ENCODE peak calls at places on chromosomes 7 and 10, in eight cellular contexts. X is epithelial cell of esophagus, O is fibroblast of lung, C is adrenal gland, F is left ventricle myocardium inferior, N is spleen, U is brain microvascular endothelial cell, V is HCT116. B is an unnamed sample.

GRCh38 chr10:30041394-30042105 is 17.8 kb downstream of the JCAD start:
- DNase-seq in X (no peak), O (no peak), C (no peak), F (no peak), N (no peak), U (no peak), V (no peak), B (no peak)

GRCh38 chr10:785539-786214 is 96.2 kb upstream of the DIP2C start:
- DNase-seq in X (no peak), O (no peak), C (peak), F (no peak), N (no peak), U (no peak), V (no peak), B (no peak)

GRCh38 chr7:29780346-29780745 is 26.0 kb upstream of the WIPF3 start:
- DNase-seq in X (no peak), O (no peak), C (no peak), F (no peak), N (no peak), U (no peak), V (no peak), B (no peak)

GRCh38 chr10:7306147-7306546 is 104.7 kb downstream of the SFMBT2 start:
- DNase-seq in X (no peak), O (no peak), C (no peak), F (no peak), N (no peak), U (no peak), V (no peak), B (no peak)

GRCh38 chr10:122040786-122041185 is 51.8 kb downstream of the TACC2 start:
- DNase-seq in X (no peak), O (no peak), C (no peak), F (no peak), N (peak), U (no peak), V (no peak), B (no peak)

GRCh38 chr10:99782447-99783286 is at the start of gene ABCC2:
- DNase-seq in X (peak), O (no peak), C (no peak), F (no peak), N (no peak), U (no peak), V (no peak), B (no peak)

GRCh38 chr7:66727058-66727457 is 13.5 kb upstream of the RABGEF1 start:
- DNase-seq in X (peak), O (no peak), C (no peak), F (no peak), N (no peak), U (no peak), V (no peak), B (no peak)

GRCh38 chr7:83413425-83413824 is 235.5 kb downstream of the SEMA3E start:
- DNase-seq in X (peak), O (peak), C (no peak), F (no peak), N (no peak), U (no peak), V (no peak), B (no peak)

GRCh38 chr10:29083096-29083495 is 205.8 kb upstream of the LYZL1 start:
- DNase-seq in X (no peak), O (no peak), C (no peak), F (no peak), N (no peak), U (no peak), V (no peak), B (no peak)

GRCh38 chr10:44673245-44673999 is 237.7 kb upstream of the TMEM72 start:
- DNase-seq in X (no peak), O (no peak), C (no peak), F (no peak), N (no peak), U (no peak), V (no peak), B (no peak)

GRCh38 chr10:50991496-50992355 is 82.6 kb upstream of the PRKG1 start:
- DNase-seq in X (no peak), O (peak), C (peak), F (peak), N (peak), U (peak), V (no peak), B (no peak)

GRCh38 chr7:8425223-8425622 is 8.2 kb upstream of the NXPH1 start:
- DNase-seq in X (no peak), O (no peak), C (no peak), F (no peak), N (no peak), U (no peak), V (no peak), B (no peak)

GRCh38 chr7:109844362-109844761 is 1246.6 kb upstream of the LRRN3 start:
- DNase-seq in X (peak), O (peak), C (no peak), F (no peak), N (no peak), U (peak), V (peak), B (no peak)

GRCh38 chr7:32846630-32847225 is 44.8 kb downstream of the KBTBD2 start:
- DNase-seq in X (peak), O (peak), C (peak), F (peak), N (peak), U (peak), V (peak), B (peak)

GRCh38 chr10:62817763-62818425 is 1.7 kb upstream of the EGR2 start:
- DNase-seq in X (peak), O (peak), C (peak), F (peak), N (peak), U (peak), V (peak), B (no peak)

GRCh38 chr7:114084381-114085312 is 165.8 kb upstream of the PPP1R3A start:
- DNase-seq in X (peak), O (peak), C (peak), F (peak), N (peak), U (no peak), V (no peak), B (no peak)

GRCh38 chr10:80416401-80417098 is 8.2 kb downstream of the PRXL2A start:
- DNase-seq in X (no peak), O (peak), C (peak), F (peak), N (no peak), U (peak), V (no peak), B (no peak)

GRCh38 chr10:118332948-118333710 is 9.0 kb downstream of the FAM204A start:
- DNase-seq in X (peak), O (no peak), C (no peak), F (no peak), N (no peak), U (no peak), V (no peak), B (no peak)
- H3K4me3 ChIP-seq in X (no peak), O (no peak), C (no peak), F (no peak), N (no peak), U (no peak), V (no peak), B (no peak)

GRCh38 chr10:21261705-21262285 is 263.7 kb downstream of the SKIDA1 start:
- DNase-seq in X (no peak), O (peak), C (no peak), F (no peak), N (peak), U (no peak), V (no peak), B (no peak)

GRCh38 chr10:21264271-21264670 is 261.2 kb downstream of the SKIDA1 start:
- DNase-seq in X (peak), O (peak), C (no peak), F (no peak), N (peak), U (no peak), V (no peak), B (no peak)

GRCh38 chr10:21263839-21264238 is 261.6 kb downstream of the SKIDA1 start:
- DNase-seq in X (no peak), O (no peak), C (no peak), F (no peak), N (no peak), U (no peak), V (no peak), B (no peak)

GRCh38 chr10:21263266-21263803 is 262.1 kb downstream of the SKIDA1 start:
- DNase-seq in X (no peak), O (no peak), C (no peak), F (no peak), N (peak), U (no peak), V (no peak), B (no peak)

DNA sequence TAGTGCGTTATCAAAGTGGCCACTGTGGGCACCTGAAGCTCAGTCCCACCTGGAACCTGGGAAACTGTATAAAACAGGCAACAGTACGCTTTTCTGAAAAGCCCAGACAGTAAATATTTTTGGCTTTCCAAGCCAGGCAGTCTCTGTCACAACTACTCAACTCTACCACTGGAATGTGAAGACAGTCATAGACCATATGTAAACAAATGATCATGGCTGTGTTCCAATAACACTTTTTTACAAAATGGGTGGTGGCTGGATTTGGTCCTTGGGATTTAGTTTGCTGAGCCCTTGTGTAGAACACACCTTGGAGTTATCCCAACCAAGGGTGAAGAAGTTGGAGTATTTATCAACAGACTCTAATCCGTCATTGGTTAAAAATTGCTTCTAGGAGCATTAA is 259.9 kb downstream of the SKIDA1 start:
- DNase-seq in X (peak), O (peak), C (no peak), F (no peak), N (no peak), U (peak), V (no peak), B (no peak)
- TF ChIP-seq CTCF in X (no peak), O (no peak), C (no peak), F (no peak), N (no peak), U (no peak), V (no peak), B (no peak)

GRCh38 chr7:30894866-30895408 is 16.7 kb upstream of the AQP1 start:
- DNase-seq in X (no peak), O (no peak), C (no peak), F (no peak), N (no peak), U (no peak), V (no peak), B (no peak)

GRCh38 chr7:30897770-30898169 is 13.9 kb upstream of the AQP1 start:
- DNase-seq in X (no peak), O (no peak), C (no peak), F (no peak), N (no peak), U (no peak), V (no peak), B (no peak)

GRCh38 chr7:30898411-30898810 is 13.2 kb upstream of the AQP1 start:
- DNase-seq in X (no peak), O (no peak), C (no peak), F (no peak), N (no peak), U (no peak), V (no peak), B (no peak)

GRCh38 chr7:30896041-30896440 is 15.6 kb upstream of the AQP1 start:
- DNase-seq in X (no peak), O (no peak), C (no peak), F (no peak), N (no peak), U (no peak), V (no peak), B (no peak)

GRCh38 chr7:30896783-30897617 is 14.7 kb upstream of the AQP1 start:
- DNase-seq in X (no peak), O (no peak), C (peak), F (no peak), N (no peak), U (no peak), V (no peak), B (no peak)
- H3K4me3 ChIP-seq in X (no peak), O (no peak), C (peak), F (no peak), N (no peak), U (no peak), V (no peak), B (no peak)

GRCh38 chr10:126302831-126303230 is 85.4 kb downstream of the ADAM12 start:
- DNase-seq in X (peak), O (no peak), C (no peak), F (no peak), N (no peak), U (peak), V (no peak), B (no peak)
- TF ChIP-seq CTCF in X (peak), O (peak), C (peak), F (peak), N (no peak), U (peak), V (peak), B (peak)

GRCh38 chr7:25862993-25863726 is 288.8 kb upstream of the NFE2L3 start:
- DNase-seq in X (no peak), O (no peak), C (no peak), F (no peak), N (no peak), U (no peak), V (no peak), B (no peak)
- H3K4me3 ChIP-seq in X (no peak), O (peak), C (no peak), F (peak), N (no peak), U (no peak), V (no peak), B (no peak)

DNA sequence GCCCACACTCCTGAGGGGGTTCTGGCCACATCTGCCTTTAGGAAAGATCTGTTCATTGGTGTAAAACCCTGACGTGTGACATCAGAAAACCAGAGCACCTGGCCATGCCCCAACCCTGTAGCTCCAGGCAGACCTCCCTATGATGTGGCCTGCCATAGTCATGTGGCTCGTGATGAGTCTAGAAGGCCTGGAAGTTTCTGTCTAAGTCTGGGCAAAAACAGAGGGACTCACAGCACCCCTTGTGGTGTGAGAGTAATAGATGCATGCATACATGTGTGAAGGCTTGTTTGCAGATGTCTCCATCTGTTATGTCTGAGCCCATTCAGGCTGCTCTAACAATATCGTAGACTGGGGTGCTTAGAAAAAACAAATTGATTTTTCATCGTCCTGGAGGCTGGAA is 309.3 kb downstream of the PAXIP1 start:
- DNase-seq in X (no peak), O (no peak), C (no peak), F (no peak), N (no peak), U (no peak), V (no peak), B (no peak)
- TF ChIP-seq CTCF in X (no peak), O (no peak), C (no peak), F (no peak), N (no peak), U (no peak), V (no peak), B (no peak)

GRCh38 chr7:141074162-141074989 is 512 bp downstream of the TMEM178B start:
- DNase-seq in X (peak), O (peak), C (peak), F (no peak), N (no peak), U (no peak), V (no peak), B (no peak)
- H3K4me3 ChIP-seq in X (peak), O (peak), C (peak), F (peak), N (peak), U (peak), V (no peak), B (peak)